ENCODE peak calls at places on chromosomes 7 and 10, in eight cellular contexts. T is neural progenitor cell, A is lung, N is endodermal cell, R is stomach, D is MCF 10A, M is pancreas, V is nephron progenitor cell. P is an unnamed sample.

GRCh38 chr10:86657396-86658011 is 3.2 kb downstream of the OPN4 start:
- DNase-seq in T (no peak), A (no peak), N (no peak), R (no peak), D (no peak), M (no peak), V (no peak), P (no peak)

GRCh38 chr7:45203947-45204445 is 46.4 kb downstream of the RAMP3 start:
- DNase-seq in T (no peak), A (no peak), N (no peak), R (no peak), D (peak; percentile 41), M (no peak), V (no peak), P (no peak)

GRCh38 chr7:151727579-151728285 is 149.2 kb downstream of the PRKAG2 start:
- DNase-seq in T (peak; percentile 56), A (peak; percentile 76), N (no peak), R (peak; percentile 65), D (peak; percentile 99), M (peak; percentile 25), V (peak; percentile 53), P (no peak)

GRCh38 chr10:16586358-16587138 is 64.9 kb upstream of the C1QL3 start:
- DNase-seq in T (no peak), A (no peak), N (no peak), R (no peak), D (no peak), M (no peak), V (no peak), P (no peak)

GRCh38 chr10:1663226-1663625 is 74.1 kb downstream of the ADARB2 start:
- DNase-seq in T (no peak), A (no peak), N (no peak), R (no peak), D (no peak), M (no peak), V (no peak), P (no peak)

GRCh38 chr7:35624299-35625186 is 70.4 kb downstream of the HERPUD2 start:
- DNase-seq in T (peak; percentile 78), A (no peak), N (peak; percentile 85), R (peak; percentile 28), D (peak; percentile 51), M (no peak), V (peak; percentile 59), P (peak; percentile 44)

GRCh38 chr7:95396136-95397032 is at the start of gene PON3:
- DNase-seq in T (no peak), A (peak; percentile 50), N (peak; percentile 65), R (peak; percentile 27), D (no peak), M (peak; percentile 65), V (no peak), P (no peak)

GRCh38 chr7:44288811-44289340 is 36.5 kb downstream of the CAMK2B start:
- DNase-seq in T (no peak), A (no peak), N (peak; percentile 44), R (peak; percentile 22), D (no peak), M (no peak), V (peak; percentile 6), P (no peak)

GRCh38 chr7:99557940-99558305 is 519 bp upstream of the ZNF655 start:
- DNase-seq in T (no peak), A (no peak), N (no peak), R (no peak), D (no peak), M (no peak), V (no peak), P (no peak)

GRCh38 chr10:61904711-61905445 is 3.4 kb downstream of the ARID5B start:
- DNase-seq in T (peak; percentile 16), A (no peak), N (peak; percentile 57), R (no peak), D (peak; percentile 91), M (no peak), V (peak; percentile 5), P (no peak)

GRCh38 chr7:150898475-150899011 is 46.2 kb downstream of the AOC1 start:
- DNase-seq in T (peak; percentile 84), A (peak; percentile 79), N (peak; percentile 95), R (peak; percentile 81), D (peak; percentile 61), M (peak; percentile 77), V (peak; percentile 88), P (peak; percentile 87)

GRCh38 chr7:88306590-88307048 is at the start of gene STEAP4:
- DNase-seq in T (peak; percentile 71), A (peak; percentile 86), N (peak; percentile 84), R (peak; percentile 81), D (peak; percentile 69), M (peak; percentile 63), V (peak; percentile 62), P (no peak)

GRCh38 chr7:70489808-70490207 is 642.1 kb upstream of the GALNT17 start:
- DNase-seq in T (no peak), A (no peak), N (no peak), R (no peak), D (no peak), M (no peak), V (no peak), P (no peak)

GRCh38 chr7:6127129-6127490 is 95.9 kb downstream of the ANKRD61 start:
- DNase-seq in T (no peak), A (no peak), N (no peak), R (no peak), D (no peak), M (no peak), V (no peak), P (no peak)

GRCh38 chr10:131848741-131849590 is 51.8 kb upstream of the PPP2R2D start:
- DNase-seq in T (no peak), A (no peak), N (peak; percentile 28), R (no peak), D (no peak), M (no peak), V (no peak), P (no peak)

GRCh38 chr7:140744005-140744404 is 47.5 kb downstream of the NDUFB2 start:
- DNase-seq in T (no peak), A (no peak), N (no peak), R (no peak), D (no peak), M (no peak), V (no peak), P (no peak)

GRCh38 chr7:69787736-69788431 is 189.6 kb downstream of the AUTS2 start:
- DNase-seq in T (peak; percentile 39), A (no peak), N (no peak), R (no peak), D (no peak), M (no peak), V (no peak), P (no peak)

GRCh38 chr7:129969881-129970446 is 17.2 kb upstream of the UBE2H start:
- DNase-seq in T (no peak), A (no peak), N (no peak), R (no peak), D (peak; percentile 91), M (no peak), V (no peak), P (no peak)

GRCh38 chr7:20407585-20408466 is 77.1 kb downstream of the ITGB8 start:
- DNase-seq in T (peak; percentile 34), A (peak; percentile 82), N (peak; percentile 50), R (peak; percentile 36), D (peak; percentile 84), M (peak; percentile 53), V (no peak), P (no peak)

GRCh38 chr10:109886037-109886787 is 37.1 kb downstream of the XPNPEP1 start:
- DNase-seq in T (no peak), A (no peak), N (no peak), R (no peak), D (no peak), M (no peak), V (no peak), P (no peak)

GRCh38 chr7:40808409-40808942 is 673.7 kb downstream of the SUGCT start:
- DNase-seq in T (no peak), A (no peak), N (no peak), R (no peak), D (peak; percentile 24), M (no peak), V (no peak), P (no peak)

DNA sequence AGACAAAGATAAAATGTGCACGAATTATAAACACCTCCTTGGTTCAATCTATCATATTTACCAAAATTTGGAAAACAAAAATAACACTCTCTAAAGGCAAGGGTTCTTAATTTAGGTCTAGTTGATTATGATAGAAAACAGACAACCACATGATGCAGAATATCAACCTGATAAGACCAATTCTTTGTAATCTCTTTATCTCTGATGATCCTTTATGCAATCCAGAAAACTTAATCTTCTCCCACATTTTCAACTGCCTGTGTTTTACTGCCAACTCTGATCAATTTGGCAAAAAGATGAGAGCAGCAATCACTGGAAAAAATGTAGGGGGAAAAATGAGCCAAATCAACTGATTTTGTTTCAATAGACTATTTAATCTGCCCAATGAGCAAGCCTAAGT is 148.5 kb downstream of the LRRN3 start:
- DNase-seq in T (no peak), A (no peak), N (no peak), R (no peak), D (no peak), M (no peak), V (no peak), P (no peak)
- TF ChIP-seq CTCF in T (no peak), A (no peak), N (no peak), R (no peak), D (no peak), M (no peak), V (no peak), P (no peak)

DNA sequence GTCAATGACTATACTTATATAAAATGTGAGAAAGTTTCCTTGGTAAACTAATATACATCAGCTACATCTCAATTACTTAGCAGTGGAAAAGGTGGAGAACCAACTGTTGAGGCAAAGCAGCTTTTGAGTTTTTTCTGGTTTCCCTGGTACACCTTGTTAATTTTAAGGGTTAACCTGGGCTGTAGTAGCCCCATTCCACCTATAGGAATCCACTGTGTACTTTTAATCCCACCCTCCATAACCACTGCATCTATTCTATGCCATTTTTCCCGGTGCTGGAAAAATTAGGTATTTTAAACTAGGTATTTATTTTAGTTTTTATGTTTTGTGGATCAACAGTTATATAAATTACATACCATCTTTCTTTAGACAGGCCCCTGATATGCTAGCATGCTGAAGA is 42.4 kb downstream of the NRBF2 start:
- DNase-seq in T (no peak), A (no peak), N (no peak), R (no peak), D (no peak), M (no peak), V (no peak), P (no peak)
- TF ChIP-seq CTCF in T (no peak), A (no peak), N (peak; percentile 56), R (no peak), D (no peak), M (no peak), V (no peak), P (no peak)

GRCh38 chr7:117728858-117729257 is 144.4 kb downstream of the CTTNBP2 start:
- DNase-seq in T (peak; percentile 65), A (no peak), N (no peak), R (no peak), D (no peak), M (no peak), V (no peak), P (no peak)
- TF ChIP-seq CTCF in T (no peak), A (no peak), N (no peak), R (no peak), D (no peak), M (no peak), V (no peak), P (no peak)

DNA sequence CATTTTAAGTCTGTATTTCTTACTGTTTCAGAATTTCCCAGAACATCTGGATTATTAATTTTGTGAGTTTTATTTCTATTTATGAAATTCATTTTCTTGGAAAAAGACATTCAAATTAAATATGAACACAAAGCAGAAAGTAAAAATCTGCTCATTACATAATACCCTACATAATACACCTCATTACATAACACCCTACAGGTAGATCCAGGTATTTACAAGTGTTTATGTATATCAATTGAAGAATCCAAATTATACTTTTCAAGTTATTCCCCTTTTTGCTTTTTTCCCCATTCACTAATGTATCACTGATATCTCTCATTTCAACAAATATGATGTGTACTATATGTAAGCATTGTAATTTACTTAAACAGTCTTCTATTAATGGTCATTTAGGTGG is 129.1 kb downstream of the USP6NL start:
- DNase-seq in T (no peak), A (no peak), N (no peak), R (no peak), D (no peak), M (no peak), V (no peak), P (no peak)
- TF ChIP-seq CTCF in T (no peak), A (no peak), N (peak; percentile 53), R (no peak), D (no peak), M (no peak), V (peak; percentile 15), P (no peak)

P was measured in D721Med.